ENCODE peak calls at places on chromosomes 4 and X, in five cellular contexts. G is K562, Q is IMR-90, R is GM12878, L is SK-N-SH. W is an unnamed sample.

GRCh38 chrX:72340046-72340445 is 34.3 kb upstream of the CITED1 start:
- DNase-seq in R (no peak), G (no peak), Q (no peak), L (no peak), W (no peak)

GRCh38 chr4:161696957-161697356 is 466.8 kb downstream of the FSTL5 start:
- DNase-seq in G (no peak), Q (no peak), R (no peak), L (no peak), W (peak; percentile 4)

GRCh38 chrX:155086202-155086840 is 15.0 kb downstream of the BRCC3 start:
- DNase-seq in L (peak; percentile 50), G (peak; percentile 53), Q (peak; percentile 12), R (no peak), W (peak; percentile 65)

GRCh38 chr4:85828295-85828910 is 353.5 kb downstream of the ARHGAP24 start:
- DNase-seq in R (no peak), L (no peak), Q (peak; percentile 56), G (no peak), W (no peak)

GRCh38 chr4:33746979-33747378 is 2497.3 kb downstream of the ARAP2 start:
- DNase-seq in G (no peak), R (no peak), L (no peak), Q (peak; percentile 6), W (no peak)

GRCh38 chr4:78325244-78326187 is 226.1 kb upstream of the ANXA3 start:
- DNase-seq in R (no peak), L (no peak), G (no peak), Q (no peak), W (no peak)

GRCh38 chr4:8891646-8892555 is 20.3 kb upstream of the HMX1 start:
- DNase-seq in L (peak; percentile 55), R (peak; percentile 3), Q (no peak), G (no peak), W (no peak)

GRCh38 chr4:177051473-177052060 is 258.1 kb upstream of the NEIL3 start:
- DNase-seq in R (no peak), L (peak; percentile 10), Q (peak; percentile 9), G (peak; percentile 5), W (peak; percentile 37)

GRCh38 chr4:148071009-148071408 is 339.1 kb downstream of the ARHGAP10 start:
- DNase-seq in G (no peak), R (no peak), L (no peak), Q (no peak), W (no peak)

GRCh38 chrX:368811-369562 is 17.7 kb downstream of the PPP2R3B start:
- DNase-seq in L (no peak), R (no peak), G (peak; percentile 51), Q (peak; percentile 52), W (peak; percentile 43)

GRCh38 chrX:16061296-16061695 is 62.1 kb upstream of the GRPR start:
- DNase-seq in Q (no peak), R (no peak), G (no peak), L (no peak), W (no peak)
- TF ChIP-seq RCOR1 in Q (no peak), R (no peak), G (no peak), L (no peak), W (no peak)

GRCh38 chr4:118911162-118911791 is 22.6 kb downstream of the SYNPO2 start:
- DNase-seq in G (no peak), Q (peak; percentile 78), R (no peak), L (no peak), W (no peak)
- TF ChIP-seq RCOR1 in G (no peak), Q (no peak), R (no peak), L (peak; percentile 95), W (no peak)

GRCh38 chr4:110119880-110120279 is 78.5 kb downstream of the ELOVL6 start:
- DNase-seq in L (no peak), Q (peak; percentile 76), R (no peak), G (no peak), W (no peak)
- TF ChIP-seq RCOR1 in L (no peak), Q (no peak), R (no peak), G (no peak), W (no peak)

GRCh38 chrX:133786382-133786781 is 199.0 kb downstream of the GPC3 start:
- DNase-seq in G (no peak), R (no peak), L (no peak), Q (no peak), W (no peak)

GRCh38 chrX:133794151-133794550 is 191.2 kb downstream of the GPC3 start:
- DNase-seq in G (no peak), R (no peak), L (no peak), Q (no peak), W (no peak)

GRCh38 chrX:133796282-133796681 is 189.1 kb downstream of the GPC3 start:
- DNase-seq in R (no peak), L (no peak), G (no peak), Q (no peak), W (no peak)

GRCh38 chrX:133792198-133792953 is 193.0 kb downstream of the GPC3 start:
- DNase-seq in R (peak; percentile 15), L (peak; percentile 65), G (peak; percentile 60), Q (peak; percentile 66), W (peak; percentile 39)
- TF ChIP-seq RCOR1 in R (no peak), L (no peak), G (no peak), Q (no peak), W (no peak)

DNA sequence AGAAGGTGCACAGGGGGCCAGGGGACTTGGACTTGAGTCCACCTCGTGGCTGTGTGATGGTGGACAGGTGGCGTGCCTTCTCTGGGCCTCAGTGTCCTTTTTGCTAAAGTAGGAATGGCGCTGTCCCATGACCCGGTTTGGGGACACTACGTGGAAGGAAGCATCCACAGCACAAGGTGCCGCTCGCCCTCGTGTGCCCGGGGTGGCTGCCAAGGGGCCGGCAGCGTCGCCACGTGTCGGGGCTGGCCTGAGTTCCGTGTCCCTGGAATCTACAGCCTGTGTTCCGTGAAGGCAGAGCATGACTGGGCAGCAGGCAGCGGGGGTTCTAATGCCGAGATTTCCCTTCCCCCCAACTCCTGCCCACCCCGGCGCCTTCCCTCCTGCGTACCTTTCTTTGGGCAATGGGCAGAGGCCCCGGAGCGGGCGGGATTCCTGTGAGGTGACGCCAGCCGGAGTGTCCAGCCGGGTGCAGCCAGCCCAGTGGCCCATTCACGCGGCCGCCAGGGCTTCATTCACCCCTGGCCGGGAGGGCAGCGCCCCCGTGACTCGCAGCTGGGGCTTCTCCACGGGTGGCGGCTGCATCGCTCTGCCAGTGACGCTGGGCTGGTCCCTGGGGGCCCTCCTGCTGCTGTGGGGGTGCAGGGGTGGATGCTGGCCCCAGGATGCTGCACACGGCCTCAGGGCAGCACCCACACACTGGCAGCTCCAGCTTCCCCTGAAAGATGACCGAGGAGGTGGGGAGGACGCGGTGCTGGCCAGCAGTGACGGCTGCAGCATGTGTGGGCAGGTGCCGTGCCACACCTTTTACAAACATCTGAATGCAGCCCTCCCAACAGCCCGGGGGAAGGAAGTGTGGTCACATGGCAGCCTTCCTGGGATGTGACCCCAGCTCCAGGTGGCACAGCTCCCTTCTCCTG is 21.2 kb downstream of the DOK7 start:
- DNase-seq in R (no peak), L (peak; percentile 70), G (no peak), Q (no peak), W (peak; percentile 60)
- TF ChIP-seq RCOR1 in R (no peak), L (no peak), G (no peak), Q (no peak), W (no peak)

W was measured in A549.